ENCODE peak calls at places on chromosomes 16 and 17, in nine cellular contexts. W is cardiac muscle cell, I is testis, A is OCI-LY7, V is nephron progenitor cell, F is neural progenitor cell, Z is fibroblast of the aortic adventitia, C is fibroblast of lung, U is H9. Q is an unnamed sample.

GRCh38 chr17:50865060-50865867 is 890 bp downstream of the TOB1 start:
- DNase-seq in W (peak; percentile 66), I (peak; percentile 56), A (peak; percentile 79), V (peak; percentile 64), F (peak; percentile 82), Z (peak; percentile 52), C (peak; percentile 58), U (peak; percentile 72), Q (peak; percentile 53)

GRCh38 chr17:48502312-48502711 is 28.5 kb downstream of the HOXB1 start:
- DNase-seq in W (no peak), I (no peak), A (no peak), V (no peak), F (no peak), Z (no peak), C (no peak), U (no peak), Q (no peak)

GRCh38 chr17:77935121-77935571 is 23.4 kb upstream of the TNRC6C start:
- DNase-seq in W (no peak), I (no peak), A (no peak), V (no peak), F (peak; percentile 46), Z (no peak), C (no peak), U (peak; percentile 31), Q (no peak)

GRCh38 chr17:5201011-5201410 is 9.3 kb upstream of the ZNF594 start:
- DNase-seq in W (no peak), I (no peak), A (no peak), V (no peak), F (no peak), Z (no peak), C (no peak), U (no peak), Q (no peak)

GRCh38 chr17:6439951-6440350 is 4.3 kb upstream of the PIMREG start:
- DNase-seq in W (no peak), I (no peak), A (no peak), V (no peak), F (peak; percentile 74), Z (no peak), C (no peak), U (no peak), Q (no peak)

GRCh38 chr17:147796-148740 is 10.7 kb downstream of the SCGB1C2 start:
- DNase-seq in W (no peak), I (peak; percentile 5), A (no peak), V (no peak), F (no peak), Z (no peak), C (no peak), U (no peak), Q (no peak)

GRCh38 chr17:46193246-46193625 is at the start of gene KANSL1:
- DNase-seq in W (peak; percentile 99), I (peak; percentile 83), A (peak; percentile 96), V (peak; percentile 89), F (peak; percentile 99), Z (peak; percentile 86), C (peak; percentile 90), U (peak; percentile 95), Q (peak; percentile 98)

GRCh38 chr16:23146877-23147601 is 2.2 kb downstream of the USP31 start:
- DNase-seq in W (no peak), I (no peak), A (no peak), V (no peak), F (no peak), Z (no peak), C (no peak), U (no peak), Q (no peak)

GRCh38 chr16:84600343-84601229 is 17.3 kb downstream of the COTL1 start:
- DNase-seq in W (no peak), I (no peak), A (peak; percentile 87), V (no peak), F (no peak), Z (peak; percentile 28), C (peak; percentile 45), U (no peak), Q (peak; percentile 86)

DNA sequence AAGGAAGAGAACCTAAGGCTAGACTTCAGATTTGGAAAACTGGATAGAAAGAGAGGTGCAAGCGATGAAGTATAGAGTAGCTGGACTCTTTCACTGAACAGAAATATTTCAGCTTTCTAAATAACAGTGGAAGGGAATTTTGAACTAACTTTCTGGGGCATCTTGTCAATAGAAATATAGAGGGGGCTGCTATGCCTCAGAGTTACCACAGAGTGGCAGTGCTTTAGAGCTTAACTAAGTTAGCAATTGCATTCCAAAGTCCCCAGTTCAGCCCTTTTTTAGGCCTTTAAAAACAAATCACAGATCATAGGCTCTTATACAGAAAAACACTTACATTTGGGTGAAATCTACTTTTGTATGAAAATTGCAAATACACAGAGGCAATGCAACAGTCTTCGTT is 154.2 kb upstream of the CDH8 start:
- DNase-seq in W (peak; percentile 68), I (peak; percentile 18), A (peak; percentile 27), V (peak; percentile 12), F (peak; percentile 81), Z (no peak), C (peak; percentile 8), U (no peak), Q (no peak)
- TF ChIP-seq CTCF in W (no peak), I (no peak), A (peak; percentile 76), V (peak; percentile 81), F (peak; percentile 87), Z (no peak), C (no peak), U (peak; percentile 85), Q (peak; percentile 33)

DNA sequence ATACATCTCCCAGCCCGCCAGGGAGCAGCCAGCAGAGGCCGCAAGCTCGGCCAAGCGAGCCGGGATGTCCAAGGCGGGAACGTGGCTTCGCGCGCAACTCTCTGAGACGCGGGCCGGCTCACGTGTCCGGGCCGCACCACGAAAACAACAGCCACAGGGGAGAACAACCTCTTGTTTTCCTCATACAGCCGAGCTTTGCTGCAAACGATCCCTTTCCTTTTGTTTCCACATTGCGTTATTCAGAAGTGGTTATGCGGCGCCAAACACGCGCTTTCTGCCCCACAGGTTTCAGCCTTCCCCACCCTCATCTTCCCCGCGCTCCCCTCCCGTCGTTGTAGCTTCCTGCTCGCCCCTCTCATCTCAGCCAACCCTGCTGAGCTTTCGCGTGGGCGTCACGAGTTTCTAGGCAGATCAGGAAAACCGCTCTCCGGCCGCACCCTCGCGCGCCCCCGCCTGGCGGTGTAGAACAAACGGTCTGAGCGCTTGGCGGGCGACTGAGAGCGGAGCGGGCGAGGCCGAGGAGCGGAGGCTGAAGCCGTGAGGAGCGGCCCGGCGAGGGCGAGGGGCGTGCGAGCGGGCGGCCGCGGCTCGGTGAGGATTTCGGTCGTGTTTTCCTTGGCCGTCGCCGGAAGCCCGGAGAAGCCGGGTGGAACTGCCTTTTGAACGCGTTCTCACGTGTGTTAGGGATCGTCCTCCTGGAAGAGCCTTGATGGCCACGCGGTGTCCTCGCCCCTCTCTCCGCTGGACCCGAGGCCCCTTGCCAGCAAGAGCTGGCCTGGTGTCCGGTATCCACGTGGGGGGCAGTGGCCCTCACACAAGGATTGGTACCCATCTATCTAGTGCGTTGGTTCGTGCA is 6.6 kb upstream of the SMARCD2 start:
- DNase-seq in W (peak; percentile 83), I (peak; percentile 95), A (peak; percentile 95), V (peak; percentile 87), F (peak; percentile 91), Z (peak; percentile 89), C (peak; percentile 82), U (peak; percentile 99), Q (peak; percentile 96)
- TF ChIP-seq CTCF in W (peak; percentile 71), I (peak; percentile 74), A (peak; percentile 85), V (peak; percentile 47), F (peak; percentile 71), Z (peak; percentile 56), C (peak; percentile 40), U (peak; percentile 70), Q (peak; percentile 83)

DNA sequence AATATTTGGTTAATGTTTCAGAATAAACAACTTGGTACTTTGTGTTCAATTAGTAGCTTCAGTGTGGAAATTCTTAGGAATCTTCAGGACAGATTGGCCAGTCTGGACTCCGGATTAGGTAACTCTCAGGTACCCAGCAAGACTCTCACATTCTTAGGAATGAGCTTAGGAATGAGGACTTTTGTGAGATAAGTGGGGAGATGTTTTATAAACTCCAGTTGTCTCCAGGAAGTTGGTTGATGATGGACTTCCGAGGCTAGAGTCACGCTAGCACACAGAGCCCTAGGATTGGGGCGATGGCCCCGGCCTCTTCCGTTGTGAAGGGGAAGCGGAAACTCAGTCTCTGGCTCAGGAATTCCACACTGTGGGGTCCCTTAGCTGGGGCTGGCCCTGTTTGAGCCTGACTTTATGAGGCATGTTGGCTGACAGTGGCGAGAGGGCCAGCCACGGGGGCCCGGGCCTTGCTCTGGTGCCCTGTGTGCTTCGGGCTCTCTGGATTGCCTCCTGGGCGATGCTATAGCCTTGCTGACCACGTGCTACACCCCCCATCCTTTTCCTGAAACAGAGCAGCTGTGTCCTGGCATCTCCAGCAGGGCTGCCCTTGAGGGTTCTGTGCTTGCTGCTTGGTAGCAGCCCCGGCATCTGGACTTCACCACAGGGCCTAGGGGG is 32.4 kb downstream of the RAB11FIP3 start:
- DNase-seq in W (peak; percentile 47), I (peak; percentile 57), A (no peak), V (no peak), F (no peak), Z (no peak), C (no peak), U (no peak), Q (no peak)
- TF ChIP-seq CTCF in W (no peak), I (no peak), A (no peak), V (no peak), F (no peak), Z (no peak), C (no peak), U (no peak), Q (no peak)

DNA sequence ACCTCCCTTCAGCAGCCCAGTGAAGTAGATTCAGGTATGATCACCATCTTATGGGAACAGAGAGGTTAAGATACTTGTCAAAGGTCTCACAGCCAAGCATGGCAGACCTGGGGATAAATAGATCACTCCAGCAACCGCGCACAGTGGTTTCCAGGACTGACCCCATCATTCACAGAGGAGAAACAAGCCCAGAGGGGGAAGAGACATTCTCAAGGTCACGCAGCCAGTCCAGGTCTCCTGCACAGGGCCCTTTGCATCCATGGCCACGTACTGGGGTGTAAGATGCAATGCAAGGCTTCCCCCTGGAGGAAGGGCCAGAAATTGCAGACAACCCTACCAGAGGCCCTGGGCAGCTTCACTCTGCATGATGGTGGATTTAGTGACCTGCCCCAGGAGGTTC is 19.9 kb downstream of the TLE7 start:
- DNase-seq in W (peak; percentile 16), I (no peak), A (peak; percentile 33), V (peak; percentile 14), F (peak; percentile 49), Z (no peak), C (no peak), U (peak; percentile 71), Q (peak; percentile 63)
- TF ChIP-seq CTCF in W (peak; percentile 41), I (no peak), A (peak; percentile 69), V (peak; percentile 17), F (peak; percentile 52), Z (peak; percentile 22), C (peak; percentile 33), U (peak; percentile 79), Q (peak; percentile 53)

Q was measured in GM13977.